ENCODE peak calls at places on chromosomes 7 and 10, in seven cellular contexts. H is stimulated activated CD8-positive, alpha-beta memory T cell treated with anti-CD3 and anti-CD28 coated beads, Interleukin-12 subunit alpha, Interleukin-12 subunit beta, amount 100 ng/mL, for 1 hour; Z is amniotic stem cell; T is colonic mucosa; G is epithelial cell of esophagus; J is foreskin fibroblast; M is C1 segment of cervical spinal cord. Y is an unnamed sample.

GRCh38 chr10:87915406-87915805 is 52.0 kb downstream of the PTEN start:
- DNase-seq in H (no peak), Z (no peak), T (no peak), G (no peak), J (no peak), M (no peak), Y (no peak)

GRCh38 chr7:55185941-55186609 is 167.3 kb downstream of the EGFR start:
- DNase-seq in H (no peak), Z (peak; percentile 54), T (no peak), G (peak; percentile 99), J (peak; percentile 93), M (no peak), Y (no peak)

GRCh38 chr10:21757601-21757901 is 223.5 kb downstream of the MLLT10 start:
- DNase-seq in H (no peak), Z (no peak), T (no peak), G (no peak), J (no peak), M (no peak), Y (no peak)

GRCh38 chr10:59865101-59865500 is 41.3 kb downstream of the CCDC6 start:
- DNase-seq in H (no peak), Z (no peak), T (peak; percentile 74), G (peak; percentile 84), J (no peak), M (no peak), Y (no peak)

GRCh38 chr10:31977440-31978157 is 49.0 kb upstream of the ARHGAP12 start:
- DNase-seq in H (no peak), Z (no peak), T (no peak), G (peak; percentile 81), J (peak; percentile 50), M (no peak), Y (no peak)

GRCh38 chr10:125231116-125231812 is 70.9 kb upstream of the CTBP2 start:
- DNase-seq in H (no peak), Z (peak; percentile 90), T (no peak), G (peak; percentile 98), J (peak; percentile 90), M (no peak), Y (no peak)

GRCh38 chr10:49080071-49080470 is 35.3 kb downstream of the VSTM4 start:
- DNase-seq in H (no peak), Z (no peak), T (no peak), G (no peak), J (no peak), M (no peak), Y (no peak)

GRCh38 chr10:95646160-95646559 is 10.4 kb downstream of the ALDH18A1 start:
- DNase-seq in H (no peak), Z (no peak), T (peak; percentile 79), G (no peak), J (no peak), M (no peak), Y (no peak)

GRCh38 chr10:30825495-30825894 is 195.9 kb upstream of the LYZL2 start:
- DNase-seq in H (no peak), Z (no peak), T (no peak), G (no peak), J (no peak), M (no peak), Y (no peak)

GRCh38 chr10:21494221-21495001 is 31.1 kb downstream of the SKIDA1 start:
- DNase-seq in H (no peak), Z (no peak), T (peak; percentile 20), G (no peak), J (no peak), M (no peak), Y (peak; percentile 66)

GRCh38 chr7:20269726-20270125 is 52.5 kb upstream of the MACC1 start:
- DNase-seq in H (no peak), Z (no peak), T (no peak), G (peak; percentile 13), J (no peak), M (no peak), Y (no peak)

GRCh38 chr10:92490387-92490786 is 83.5 kb downstream of the IDE start:
- DNase-seq in H (no peak), Z (no peak), T (no peak), G (peak; percentile 66), J (no peak), M (no peak), Y (no peak)

GRCh38 chr10:87860156-87860795 is 3.1 kb downstream of the KLLN start:
- DNase-seq in H (no peak), Z (peak; percentile 43), T (no peak), G (peak; percentile 75), J (peak; percentile 62), M (no peak), Y (no peak)

GRCh38 chr7:12889391-12889790 is 202.0 kb downstream of the ARL4A start:
- DNase-seq in H (no peak), Z (no peak), T (no peak), G (no peak), J (no peak), M (no peak), Y (no peak)

GRCh38 chr7:116812905-116813304 is 49.5 kb upstream of the CAPZA2 start:
- DNase-seq in H (no peak), Z (no peak), T (no peak), G (no peak), J (peak; percentile 10), M (no peak), Y (no peak)

GRCh38 chr10:15571570-15571969 is 148.2 kb downstream of the ITGA8 start:
- DNase-seq in H (no peak), Z (no peak), T (no peak), G (no peak), J (peak; percentile 51), M (no peak), Y (peak; percentile 63)

GRCh38 chr7:74570533-74571156 is 86.9 kb upstream of the GTF2I start:
- DNase-seq in H (no peak), Z (no peak), T (no peak), G (no peak), J (no peak), M (no peak), Y (no peak)

GRCh38 chr10:78543749-78544446 is 510.2 kb downstream of the RPS24 start:
- DNase-seq in H (no peak), Z (no peak), T (peak; percentile 56), G (no peak), J (peak; percentile 49), M (peak; percentile 39), Y (peak; percentile 82)

GRCh38 chr7:88401009-88401623 is 94.4 kb upstream of the STEAP4 start:
- DNase-seq in H (no peak), Z (no peak), T (no peak), G (peak; percentile 41), J (no peak), M (no peak), Y (no peak)

GRCh38 chr7:129825005-129825553 is 127.7 kb downstream of the UBE2H start:
- DNase-seq in H (no peak), Z (peak; percentile 28), T (peak; percentile 77), G (peak; percentile 68), J (peak; percentile 23), M (peak; percentile 65), Y (peak; percentile 83)

GRCh38 chr10:5566606-5567005 is 41.8 kb downstream of the CALML3 start:
- DNase-seq in H (no peak), Z (no peak), T (no peak), G (peak; percentile 96), J (no peak), M (no peak), Y (peak; percentile 31)

GRCh38 chr10:123651421-123652047 is 14.6 kb upstream of the GPR26 start:
- DNase-seq in H (no peak), Z (no peak), T (no peak), G (no peak), J (no peak), M (no peak), Y (no peak)

GRCh38 chr10:90373911-90374310 is 483.9 kb downstream of the HTR7 start:
- DNase-seq in H (no peak), Z (no peak), T (no peak), G (peak; percentile 11), J (peak; percentile 3), M (no peak), Y (no peak)

GRCh38 chr7:102291056-102291915 is 4.6 kb downstream of the SH2B2 start:
- DNase-seq in H (no peak), Z (no peak), T (no peak), G (no peak), J (no peak), M (no peak), Y (no peak)

GRCh38 chr10:110207805-110208613 is 604 bp downstream of the MXI1 start:
- DNase-seq in H (no peak), Z (no peak), T (peak; percentile 63), G (peak; percentile 39), J (peak; percentile 28), M (peak; percentile 36), Y (peak; percentile 70)

GRCh38 chr10:122692744-122693143 is 6.9 kb downstream of the C10orf120 start:
- DNase-seq in H (no peak), Z (no peak), T (no peak), G (no peak), J (no peak), M (no peak), Y (no peak)

GRCh38 chr7:1681581-1681980 is 11.5 kb downstream of the ELFN1 start:
- DNase-seq in H (no peak), Z (no peak), T (no peak), G (no peak), J (no peak), M (no peak), Y (peak; percentile 26)

GRCh38 chr10:77770868-77771175 is 133.2 kb upstream of the KCNMA1 start:
- DNase-seq in H (no peak), Z (no peak), T (no peak), G (no peak), J (no peak), M (no peak), Y (no peak)

GRCh38 chr7:27462575-27463270 is 200.0 kb downstream of the HIBADH start:
- DNase-seq in H (no peak), Z (no peak), T (no peak), G (no peak), J (peak; percentile 23), M (no peak), Y (no peak)

GRCh38 chr10:132407846-132408278 is 10.9 kb downstream of the PWWP2B start:
- DNase-seq in H (no peak), Z (no peak), T (peak; percentile 94), G (peak; percentile 86), J (no peak), M (no peak), Y (no peak)

GRCh38 chr10:69573056-69573806 is at the start of gene NEUROG3:
- DNase-seq in H (no peak), Z (no peak), T (no peak), G (no peak), J (no peak), M (no peak), Y (no peak)

GRCh38 chr7:102993532-102994029 is 80.8 kb downstream of the LRRC17 start:
- DNase-seq in H (no peak), Z (no peak), T (no peak), G (no peak), J (peak; percentile 45), M (no peak), Y (no peak)

Y was measured in sciatic nerve.